ENCODE peak calls at places on chromosome 19, in five cellular contexts. One of them, this sample, is unnamed.

GRCh38 chr19:44866672-44867071 is 20.6 kb downstream of the NECTIN2 start:
- DNase-seq in H9: no peak
- DNase-seq in trophoblast cell: no peak
- DNase-seq in neuronal stem cell: no peak
- DNase-seq in mesenchymal stem cell: no peak
- DNase-seq in this sample: no peak

GRCh38 chr19:50922316-50922853 is 11.2 kb upstream of the KLK4 start:
- DNase-seq in trophoblast cell: peak
- DNase-seq in neuronal stem cell: peak
- DNase-seq in H9: peak
- DNase-seq in mesenchymal stem cell: peak
- DNase-seq in this sample: peak

GRCh38 chr19:52086481-52086880 is 9.1 kb downstream of the ZNF841 start:
- DNase-seq in mesenchymal stem cell: no peak
- DNase-seq in H9: no peak
- DNase-seq in trophoblast cell: no peak
- DNase-seq in neuronal stem cell: no peak
- DNase-seq in this sample: peak

GRCh38 chr19:13794388-13794751 is 873 bp upstream of the ZSWIM4 start:
- DNase-seq in neuronal stem cell: no peak
- DNase-seq in H9: no peak
- DNase-seq in trophoblast cell: peak
- DNase-seq in mesenchymal stem cell: peak
- DNase-seq in this sample: peak

GRCh38 chr19:4206818-4207484 is 22.4 kb upstream of the EBI3 start:
- DNase-seq in trophoblast cell: peak
- DNase-seq in neuronal stem cell: no peak
- DNase-seq in mesenchymal stem cell: peak
- DNase-seq in H9: no peak
- DNase-seq in this sample: peak

GRCh38 chr19:28445826-28446225 is 767.1 kb downstream of the UQCRFS1 start:
- DNase-seq in H9: no peak
- DNase-seq in trophoblast cell: no peak
- DNase-seq in neuronal stem cell: no peak
- DNase-seq in mesenchymal stem cell: no peak
- DNase-seq in this sample: no peak

GRCh38 chr19:23762884-23763711 is 4.4 kb upstream of the ZNF681 start:
- DNase-seq in mesenchymal stem cell: peak
- DNase-seq in H9: peak
- DNase-seq in neuronal stem cell: peak
- DNase-seq in trophoblast cell: peak
- DNase-seq in this sample: peak

GRCh38 chr19:39078436-39079200 is 5.5 kb upstream of the ACP7 start:
- DNase-seq in H9: no peak
- DNase-seq in mesenchymal stem cell: peak
- DNase-seq in neuronal stem cell: no peak
- DNase-seq in trophoblast cell: peak
- DNase-seq in this sample: peak

GRCh38 chr19:44374789-44375188 is 18.3 kb upstream of the ZNF112 start:
- DNase-seq in H9: no peak
- DNase-seq in neuronal stem cell: no peak
- DNase-seq in mesenchymal stem cell: no peak
- DNase-seq in trophoblast cell: no peak
- DNase-seq in this sample: no peak

GRCh38 chr19:14561832-14562351 is 10.0 kb downstream of the NDUFB7 start:
- DNase-seq in trophoblast cell: peak
- DNase-seq in neuronal stem cell: no peak
- DNase-seq in mesenchymal stem cell: peak
- DNase-seq in H9: peak
- DNase-seq in this sample: peak

GRCh38 chr19:48645652-48646191 is at the start of gene CA11:
- DNase-seq in H9: peak
- DNase-seq in neuronal stem cell: no peak
- DNase-seq in trophoblast cell: peak
- DNase-seq in mesenchymal stem cell: no peak
- DNase-seq in this sample: no peak

GRCh38 chr19:29622191-29623070 is 16.3 kb downstream of the POP4 start:
- DNase-seq in H9: peak
- DNase-seq in mesenchymal stem cell: peak
- DNase-seq in trophoblast cell: peak
- DNase-seq in neuronal stem cell: no peak
- DNase-seq in this sample: no peak

GRCh38 chr19:4115050-4115817 is 8.7 kb downstream of the MAP2K2 start:
- DNase-seq in neuronal stem cell: no peak
- DNase-seq in trophoblast cell: no peak
- DNase-seq in mesenchymal stem cell: no peak
- DNase-seq in H9: no peak
- DNase-seq in this sample: no peak

GRCh38 chr19:6425732-6426686 is 1.4 kb upstream of the KHSRP start:
- DNase-seq in neuronal stem cell: no peak
- DNase-seq in mesenchymal stem cell: no peak
- DNase-seq in trophoblast cell: no peak
- DNase-seq in H9: no peak
- DNase-seq in this sample: no peak

GRCh38 chr19:46975918-46976782 is 43.5 kb upstream of the NPAS1 start:
- DNase-seq in neuronal stem cell: peak
- DNase-seq in mesenchymal stem cell: peak
- DNase-seq in trophoblast cell: peak
- DNase-seq in H9: peak
- DNase-seq in this sample: peak

GRCh38 chr19:45097450-45097775 is 4.4 kb downstream of the PPP1R37 start:
- DNase-seq in trophoblast cell: no peak
- DNase-seq in H9: no peak
- DNase-seq in neuronal stem cell: no peak
- DNase-seq in mesenchymal stem cell: no peak
- DNase-seq in this sample: no peak

GRCh38 chr19:6354098-6354674 is 7.1 kb upstream of the CLPP start:
- DNase-seq in neuronal stem cell: no peak
- DNase-seq in H9: no peak
- DNase-seq in trophoblast cell: no peak
- DNase-seq in mesenchymal stem cell: peak
- DNase-seq in this sample: no peak

GRCh38 chr19:56637976-56638555 is 4.9 kb upstream of the SMIM17 start:
- DNase-seq in H9: peak
- DNase-seq in mesenchymal stem cell: peak
- DNase-seq in trophoblast cell: peak
- DNase-seq in neuronal stem cell: peak
- DNase-seq in this sample: peak

GRCh38 chr19:8610041-8610927 is at the start of gene ADAMTS10:
- DNase-seq in mesenchymal stem cell: no peak
- DNase-seq in neuronal stem cell: no peak
- DNase-seq in H9: peak
- DNase-seq in trophoblast cell: no peak
- DNase-seq in this sample: peak

GRCh38 chr19:57240311-57241090 is at the start of gene ZNF805:
- DNase-seq in mesenchymal stem cell: peak
- DNase-seq in neuronal stem cell: peak
- DNase-seq in H9: peak
- DNase-seq in trophoblast cell: peak
- DNase-seq in this sample: peak

GRCh38 chr19:10602330-10603083 is 15.4 kb upstream of the AP1M2 start:
- DNase-seq in H9: peak
- DNase-seq in trophoblast cell: peak
- DNase-seq in neuronal stem cell: peak
- DNase-seq in mesenchymal stem cell: peak
- DNase-seq in this sample: peak
- H4K91ac ChIP-seq in H9: no peak
- H4K91ac ChIP-seq in trophoblast cell: peak
- H4K91ac ChIP-seq in neuronal stem cell: no peak
- H4K91ac ChIP-seq in mesenchymal stem cell: peak
- H4K91ac ChIP-seq in this sample: peak

GRCh38 chr19:17720487-17720839 is 1.2 kb downstream of the MAP1S start:
- DNase-seq in mesenchymal stem cell: no peak
- DNase-seq in H9: no peak
- DNase-seq in neuronal stem cell: no peak
- DNase-seq in trophoblast cell: no peak
- DNase-seq in this sample: no peak

GRCh38 chr19:17719730-17720486 is 628 bp downstream of the MAP1S start:
- DNase-seq in trophoblast cell: peak
- DNase-seq in neuronal stem cell: no peak
- DNase-seq in H9: no peak
- DNase-seq in mesenchymal stem cell: no peak
- DNase-seq in this sample: no peak

GRCh38 chr19:17721821-17722220 is 2.5 kb downstream of the MAP1S start:
- DNase-seq in neuronal stem cell: no peak
- DNase-seq in trophoblast cell: no peak
- DNase-seq in H9: no peak
- DNase-seq in mesenchymal stem cell: peak
- DNase-seq in this sample: peak

GRCh38 chr19:17718467-17718987 is 753 bp upstream of the MAP1S start:
- DNase-seq in mesenchymal stem cell: no peak
- DNase-seq in H9: no peak
- DNase-seq in trophoblast cell: no peak
- DNase-seq in neuronal stem cell: no peak
- DNase-seq in this sample: no peak

DNA sequence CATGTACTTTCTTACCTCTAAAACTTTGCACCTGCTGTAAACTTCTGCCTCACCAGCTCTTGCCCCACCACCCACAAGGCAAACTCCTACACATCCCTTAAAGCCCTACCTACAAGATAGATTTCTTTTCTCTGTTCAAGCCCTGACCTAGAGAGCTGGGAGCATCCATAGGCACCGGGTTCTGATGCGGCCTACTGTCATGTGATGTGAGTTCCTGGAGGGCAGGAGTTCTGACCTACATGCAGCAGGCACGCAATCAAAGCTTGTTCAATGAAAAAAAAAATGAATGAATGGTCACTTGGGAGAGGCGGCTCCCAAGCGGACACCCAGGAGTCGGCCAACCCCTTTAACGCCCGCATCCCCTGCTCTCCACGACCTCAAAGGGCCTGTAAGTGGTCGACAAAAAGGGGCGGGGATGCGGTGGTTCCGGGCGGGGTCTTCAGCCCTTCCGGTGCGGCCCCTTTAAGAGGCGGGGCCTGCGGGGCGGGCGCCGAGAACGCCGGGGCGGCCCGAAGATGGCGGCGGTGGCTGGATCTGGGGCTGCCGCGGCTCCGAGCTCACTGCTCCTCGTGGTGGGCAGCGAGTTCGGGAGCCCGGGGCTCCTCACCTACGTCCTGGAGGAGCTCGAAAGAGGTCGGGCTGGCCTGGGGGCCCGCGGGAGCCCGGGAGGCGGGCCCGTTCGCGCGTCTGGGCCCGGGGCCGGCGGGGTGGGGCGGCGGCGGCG is at the start of gene MAP1S:
- DNase-seq in mesenchymal stem cell: peak
- DNase-seq in trophoblast cell: peak
- DNase-seq in neuronal stem cell: peak
- DNase-seq in H9: peak
- DNase-seq in this sample: peak
- H4K91ac ChIP-seq in mesenchymal stem cell: peak
- H4K91ac ChIP-seq in trophoblast cell: peak
- H4K91ac ChIP-seq in neuronal stem cell: no peak
- H4K91ac ChIP-seq in H9: no peak
- H4K91ac ChIP-seq in this sample: peak

GRCh38 chr19:1459479-1459878 is 9.6 kb downstream of the APC2 start:
- DNase-seq in H9: no peak
- DNase-seq in neuronal stem cell: no peak
- DNase-seq in mesenchymal stem cell: no peak
- DNase-seq in trophoblast cell: no peak
- DNase-seq in this sample: no peak
- H4K91ac ChIP-seq in H9: no peak
- H4K91ac ChIP-seq in neuronal stem cell: no peak
- H4K91ac ChIP-seq in mesenchymal stem cell: no peak
- H4K91ac ChIP-seq in trophoblast cell: no peak
- H4K91ac ChIP-seq in this sample: no peak

DNA sequence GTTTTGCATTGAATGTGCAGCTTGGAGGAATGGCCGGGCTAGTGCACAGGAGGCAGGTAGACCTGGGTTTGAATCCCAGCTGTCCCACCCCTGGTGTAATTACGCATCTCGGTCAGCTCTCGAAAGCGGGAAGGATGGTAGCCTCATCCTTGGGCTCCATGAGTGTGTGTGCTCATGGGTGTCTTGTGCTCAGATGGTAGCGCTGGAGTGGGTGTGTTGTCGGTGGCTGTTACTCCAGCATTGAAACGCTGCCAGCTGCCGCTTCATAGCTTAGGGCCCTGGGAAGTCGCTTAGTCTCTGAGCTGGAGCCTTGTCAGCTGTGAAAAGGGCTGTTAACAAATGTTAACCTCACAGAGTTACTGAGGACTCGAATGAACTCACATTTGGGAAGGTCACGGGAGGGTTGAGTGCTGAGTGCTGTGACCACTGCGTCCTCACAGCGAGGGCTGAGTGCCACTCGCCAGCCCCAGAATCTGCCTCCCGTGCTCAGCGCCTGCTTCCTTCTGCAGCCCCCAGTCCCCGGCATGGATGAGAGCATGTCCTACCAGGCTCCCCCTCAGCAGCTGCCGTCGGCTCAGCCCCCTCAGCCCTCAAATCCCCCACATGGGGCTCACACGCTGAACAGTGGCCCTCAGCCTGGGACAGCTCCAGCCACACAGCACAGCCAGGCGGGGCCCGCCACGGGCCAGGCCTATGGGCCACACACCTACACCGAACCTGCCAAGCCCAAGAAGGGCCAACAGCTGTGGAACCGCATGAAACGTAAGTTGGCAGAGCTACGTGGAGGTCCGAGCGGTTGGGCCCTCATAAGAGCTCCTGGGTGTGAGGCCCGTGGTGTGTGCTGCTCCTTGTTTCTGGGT is 5.2 kb downstream of the LENG8 start:
- DNase-seq in H9: no peak
- DNase-seq in mesenchymal stem cell: no peak
- DNase-seq in trophoblast cell: no peak
- DNase-seq in neuronal stem cell: no peak
- DNase-seq in this sample: no peak
- H4K91ac ChIP-seq in H9: no peak
- H4K91ac ChIP-seq in mesenchymal stem cell: no peak
- H4K91ac ChIP-seq in trophoblast cell: no peak
- H4K91ac ChIP-seq in neuronal stem cell: no peak
- H4K91ac ChIP-seq in this sample: no peak

DNA sequence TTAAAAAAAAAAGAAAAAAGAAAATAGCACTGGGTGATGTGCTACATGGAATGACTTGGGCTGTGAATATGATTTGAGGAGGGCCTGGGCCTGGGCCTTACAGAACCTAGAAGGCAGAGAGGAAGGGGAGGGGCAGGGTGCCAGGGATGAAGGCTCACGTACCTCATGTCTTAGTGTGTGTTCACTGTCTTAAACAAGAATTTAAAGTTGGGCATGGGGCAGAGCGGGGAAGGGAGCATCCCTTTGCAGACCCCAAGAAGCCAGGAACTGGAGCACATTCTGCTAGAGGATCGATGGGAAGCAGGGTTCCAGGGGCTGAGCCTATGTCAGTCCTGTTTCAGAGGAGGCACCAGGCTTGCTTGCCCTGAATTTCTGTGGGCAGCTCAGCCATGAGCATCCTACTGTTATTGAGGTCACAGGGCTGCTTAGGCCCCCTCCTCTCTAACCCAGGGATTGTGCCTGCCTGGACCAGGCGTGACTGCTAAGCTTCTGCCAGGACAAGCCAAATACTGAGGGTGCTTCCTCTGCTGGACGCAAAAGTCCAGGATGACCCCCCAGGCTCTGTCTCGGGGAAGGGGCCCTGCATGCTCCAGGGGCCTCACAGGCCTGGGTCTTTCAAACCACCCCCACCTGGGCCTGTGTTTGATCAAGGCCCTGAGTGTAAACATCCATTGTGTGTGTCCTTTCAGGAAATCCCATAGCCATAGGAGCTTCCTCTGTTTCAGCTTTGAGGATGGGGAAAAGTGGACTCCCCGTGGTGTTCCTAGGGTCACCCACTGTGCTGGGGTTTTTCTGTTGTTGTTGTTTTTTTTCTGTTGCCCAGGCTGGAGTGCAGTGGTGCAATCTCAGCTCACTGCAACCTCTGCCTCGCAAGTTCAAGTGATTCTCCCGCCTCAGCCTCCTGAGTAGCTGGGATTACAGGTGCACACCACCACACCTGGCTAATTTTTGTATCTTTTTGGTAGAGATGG is 4.8 kb downstream of the LSR start:
- DNase-seq in neuronal stem cell: no peak
- DNase-seq in trophoblast cell: no peak
- DNase-seq in H9: peak
- DNase-seq in mesenchymal stem cell: no peak
- DNase-seq in this sample: no peak
- H4K91ac ChIP-seq in neuronal stem cell: no peak
- H4K91ac ChIP-seq in trophoblast cell: no peak
- H4K91ac ChIP-seq in H9: no peak
- H4K91ac ChIP-seq in mesenchymal stem cell: no peak
- H4K91ac ChIP-seq in this sample: no peak

This sample was measured in IMR-90.